ENCODE peak calls at places on chromosomes 4 and X, in seven cellular contexts. X is GM23248, L is mammary epithelial cell, S is heart right ventricle, I is mesenchymal stem cell, Q is endodermal cell, M is breast epithelium. A is an unnamed sample.

GRCh38 chrX:109714340-109714958 is 18.6 kb downstream of the ACSL4 start:
- DNase-seq in X (peak; percentile 65), L (peak; percentile 75), S (no peak), I (peak; percentile 78), Q (no peak), M (no peak), A (no peak)

GRCh38 chr4:122534776-122535175 is 78.3 kb upstream of the IL2 start:
- DNase-seq in X (no peak), L (no peak), S (no peak), I (no peak), Q (no peak), M (no peak), A (no peak)

GRCh38 chr4:19224820-19225219 is 1026.9 kb upstream of the SLIT2 start:
- DNase-seq in X (peak; percentile 53), L (no peak), S (no peak), I (peak; percentile 38), Q (no peak), M (no peak), A (peak; percentile 60)

GRCh38 chr4:138595171-138595570 is 353.0 kb upstream of the SLC7A11 start:
- DNase-seq in X (no peak), L (no peak), S (no peak), I (no peak), Q (no peak), M (no peak), A (no peak)

GRCh38 chr4:52234539-52235174 is 183.6 kb downstream of the SPATA18 start:
- DNase-seq in X (peak; percentile 55), L (peak; percentile 41), S (no peak), I (peak; percentile 61), Q (no peak), M (no peak), A (no peak)

GRCh38 chr4:2915789-2916188 is 47.4 kb downstream of the NOP14 start:
- DNase-seq in X (no peak), L (no peak), S (no peak), I (no peak), Q (no peak), M (no peak), A (no peak)

GRCh38 chr4:174304664-174305063 is 21.0 kb downstream of the CEP44 start:
- DNase-seq in X (no peak), L (no peak), S (no peak), I (no peak), Q (no peak), M (no peak), A (no peak)

GRCh38 chr4:3299538-3300197 is 6.8 kb downstream of the RGS12 start:
- DNase-seq in X (no peak), L (no peak), S (no peak), I (no peak), Q (no peak), M (peak; percentile 27), A (no peak)

GRCh38 chr4:185772391-185773093 is 39.5 kb downstream of the SORBS2 start:
- DNase-seq in X (no peak), L (no peak), S (no peak), I (no peak), Q (no peak), M (no peak), A (no peak)

GRCh38 chr4:8393593-8394038 is 46.9 kb downstream of the ACOX3 start:
- DNase-seq in X (peak; percentile 98), L (peak; percentile 84), S (no peak), I (peak; percentile 96), Q (no peak), M (no peak), A (no peak)

GRCh38 chr4:138562544-138562961 is 320.4 kb upstream of the SLC7A11 start:
- DNase-seq in X (no peak), L (peak; percentile 44), S (no peak), I (peak; percentile 74), Q (no peak), M (no peak), A (no peak)

GRCh38 chr4:99540287-99540939 is 23.4 kb downstream of the TRMT10A start:
- DNase-seq in X (no peak), L (no peak), S (no peak), I (no peak), Q (no peak), M (no peak), A (no peak)

GRCh38 chrX:68754406-68754805 is 74.4 kb upstream of the EFNB1 start:
- DNase-seq in X (no peak), L (no peak), S (no peak), I (no peak), Q (no peak), M (no peak), A (no peak)

GRCh38 chr4:55545133-55545532 is 1.6 kb downstream of the CLOCK start:
- DNase-seq in X (peak; percentile 34), L (peak; percentile 50), S (no peak), I (peak; percentile 47), Q (no peak), M (no peak), A (no peak)

GRCh38 chr4:88866862-88867550 is 169.4 kb upstream of the NAP1L5 start:
- DNase-seq in X (peak; percentile 61), L (peak; percentile 80), S (no peak), I (no peak), Q (no peak), M (no peak), A (peak; percentile 0)

GRCh38 chr4:81675785-81676427 is 204.2 kb upstream of the RASGEF1B start:
- DNase-seq in X (no peak), L (no peak), S (no peak), I (no peak), Q (no peak), M (no peak), A (no peak)

GRCh38 chr4:148355442-148356123 is 86.6 kb downstream of the NR3C2 start:
- DNase-seq in X (no peak), L (no peak), S (peak; percentile 17), I (no peak), Q (no peak), M (no peak), A (no peak)

GRCh38 chrX:152074163-152074562 is 64.2 kb downstream of the MAGEA10 start:
- DNase-seq in X (peak; percentile 6), L (no peak), S (no peak), I (no peak), Q (no peak), M (no peak), A (no peak)

GRCh38 chr4:108030332-108030731 is 40.6 kb downstream of the HADH start:
- DNase-seq in X (peak; percentile 87), L (peak; percentile 63), S (no peak), I (peak; percentile 82), Q (peak; percentile 82), M (no peak), A (peak; percentile 90)

GRCh38 chr4:38013461-38014366 is 53.5 kb downstream of the PTTG2 start:
- DNase-seq in X (peak; percentile 37), L (peak; percentile 32), S (peak; percentile 74), I (no peak), Q (no peak), M (no peak), A (no peak)

GRCh38 chrX:134623293-134624045 is 34.8 kb downstream of the PLAC1 start:
- DNase-seq in X (no peak), L (no peak), S (no peak), I (no peak), Q (no peak), M (no peak), A (no peak)

GRCh38 chr4:4598851-4599411 is 57.1 kb upstream of the STX18 start:
- DNase-seq in X (no peak), L (no peak), S (no peak), I (no peak), Q (no peak), M (no peak), A (no peak)

GRCh38 chrX:94454606-94455005 is 780.6 kb downstream of the FAM133A start:
- DNase-seq in X (no peak), L (no peak), S (no peak), I (no peak), Q (no peak), M (no peak), A (no peak)

GRCh38 chr4:81635747-81636146 is 164.0 kb upstream of the RASGEF1B start:
- DNase-seq in X (no peak), L (no peak), S (no peak), I (no peak), Q (no peak), M (no peak), A (peak; percentile 96)

DNA sequence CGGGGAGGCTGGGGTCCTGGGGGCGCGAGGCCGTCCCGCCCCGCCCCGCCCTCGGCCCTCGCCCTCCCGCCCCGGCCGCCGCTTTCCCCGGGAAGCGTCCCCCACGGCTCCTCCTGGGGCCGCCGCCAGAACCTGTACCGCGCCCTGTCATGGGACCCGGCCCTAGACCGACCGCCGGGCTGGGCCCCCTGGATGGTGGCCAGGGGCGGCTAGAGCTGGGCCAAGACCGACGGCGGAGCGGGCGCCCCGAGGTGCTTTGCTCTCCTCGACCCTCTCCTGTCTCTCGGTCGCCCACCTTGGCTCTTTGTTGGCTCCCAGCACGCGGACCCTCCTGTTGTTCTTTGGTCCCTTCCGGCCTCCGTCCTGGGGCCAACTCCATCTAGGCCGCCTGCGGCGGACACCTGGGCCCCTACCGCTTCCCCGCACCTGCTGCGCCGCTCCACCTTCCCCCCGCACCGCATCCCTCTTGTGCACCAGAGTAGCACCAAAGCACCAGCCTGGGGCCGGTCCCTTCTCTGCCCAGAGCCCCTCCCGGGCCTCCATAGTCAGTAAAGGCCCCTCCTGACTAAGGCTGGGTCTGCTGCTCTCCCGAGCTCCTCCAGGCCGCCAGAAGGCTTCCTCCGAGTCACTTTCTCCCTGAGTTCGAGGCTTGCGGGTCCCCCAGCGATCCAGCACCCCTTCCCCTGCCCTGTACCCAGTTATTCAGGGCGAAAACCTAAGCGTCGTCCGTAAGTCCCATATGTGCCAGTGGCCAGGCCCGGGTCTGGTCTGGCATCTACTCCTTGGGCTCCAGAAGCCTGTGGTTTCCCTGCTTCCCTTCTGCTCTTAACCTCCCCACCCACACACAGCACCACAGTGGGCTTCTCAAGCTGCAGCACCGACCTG is 587 bp downstream of the TACC3 start:
- DNase-seq in X (peak; percentile 32), L (no peak), S (peak; percentile 40), I (no peak), Q (peak; percentile 58), M (no peak), A (peak; percentile 66)
- H3K4me1 ChIP-seq in X (peaks cover 15% of the 10 kb centered on the region), L (peaks cover 34% of the 10 kb centered on the region), S (peaks cover 57% of the 10 kb centered on the region), I (peaks cover 50% of the 10 kb centered on the region), Q (peaks cover 3% of the 10 kb centered on the region), M (peaks cover 15% of the 10 kb centered on the region), A (peaks cover 72% of the 10 kb centered on the region)

DNA sequence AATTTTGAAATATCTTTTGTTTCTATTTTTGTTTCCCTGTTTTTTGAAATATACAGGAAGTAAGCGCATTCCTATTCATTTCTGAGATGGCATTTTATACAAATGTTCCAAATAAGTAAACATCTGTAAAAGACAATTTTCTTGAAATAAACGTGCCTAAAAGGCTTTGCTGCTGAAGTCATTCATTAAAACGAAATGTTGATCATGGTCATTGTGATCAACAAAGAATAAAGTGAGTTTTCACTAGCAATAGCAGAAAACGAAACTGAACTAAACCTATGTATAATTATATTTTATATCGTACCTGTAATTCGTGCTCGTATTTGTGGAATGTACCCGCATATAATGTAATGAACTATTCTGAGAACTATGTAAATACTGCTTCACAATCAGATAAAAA is 221.2 kb downstream of the MGST2 start:
- DNase-seq in X (no peak), L (no peak), S (no peak), I (no peak), Q (no peak), M (no peak), A (no peak)
- H3K4me3 ChIP-seq in X (peak overlapping the region; percentile 41), L (peak overlapping the region; percentile 30), S (no peak overlapping the region), I (peak overlapping the region; percentile 42), Q (no peak overlapping the region), M (peak overlapping the region; percentile 22), A (no peak overlapping the region)

GRCh38 chr4:113634081-113634969 is 127.2 kb downstream of the CAMK2D start:
- DNase-seq in X (no peak), L (no peak), S (no peak), I (no peak), Q (no peak), M (no peak), A (no peak)
- H3K4me1 ChIP-seq in X (peaks cover 25% of the 10 kb centered on the region), L (peaks cover 9% of the 10 kb centered on the region), S (peaks cover 82% of the 10 kb centered on the region), I (peaks cover 6% of the 10 kb centered on the region), Q (peaks cover 5% of the 10 kb centered on the region), M (no peaks in the 10 kb centered on the region), A (peaks cover 58% of the 10 kb centered on the region)

GRCh38 chr4:182139481-182139880 is 103.7 kb upstream of the TENM3 start:
- DNase-seq in X (no peak), L (no peak), S (no peak), I (no peak), Q (no peak), M (no peak), A (no peak)
- H3K4me3 ChIP-seq in X (no peak overlapping the region), L (no peak overlapping the region), S (no peak overlapping the region), I (peak overlapping the region; percentile 67), Q (no peak overlapping the region), M (no peak overlapping the region), A (no peak overlapping the region)

A was measured in OCI-LY7.